ENCODE peak calls at places on chromosome 1, in five cellular contexts. One of them, this sample, is unnamed.

GRCh38 chr1:26579662-26580061 is 50.1 kb downstream of the RPS6KA1 start:
- DNase-seq in A549: no peak
- DNase-seq in HepG2: no peak
- DNase-seq in K562: no peak
- DNase-seq in GM12878: peak; percentile 43
- DNase-seq in this sample: no peak

GRCh38 chr1:222644649-222645005 is 26.7 kb downstream of the MIA3 start:
- DNase-seq in A549: no peak
- DNase-seq in HepG2: no peak
- DNase-seq in K562: no peak
- DNase-seq in GM12878: no peak
- DNase-seq in this sample: no peak

GRCh38 chr1:2374260-2375155 is 16.8 kb downstream of the MORN1 start:
- DNase-seq in A549: no peak
- DNase-seq in HepG2: no peak
- DNase-seq in K562: no peak
- DNase-seq in GM12878: no peak
- DNase-seq in this sample: no peak

GRCh38 chr1:47906009-47906432 is 91.2 kb downstream of the TRABD2B start:
- DNase-seq in A549: no peak
- DNase-seq in HepG2: peak; percentile 75
- DNase-seq in K562: no peak
- DNase-seq in GM12878: no peak
- DNase-seq in this sample: no peak

GRCh38 chr1:232968965-232969364 is 18.6 kb downstream of the NTPCR start:
- DNase-seq in A549: no peak
- DNase-seq in HepG2: no peak
- DNase-seq in K562: no peak
- DNase-seq in GM12878: no peak
- DNase-seq in this sample: peak; percentile 74

GRCh38 chr1:16451868-16452528 is 11.5 kb downstream of the NECAP2 start:
- DNase-seq in A549: no peak
- DNase-seq in HepG2: no peak
- DNase-seq in K562: no peak
- DNase-seq in GM12878: no peak
- DNase-seq in this sample: no peak

GRCh38 chr1:150259758-150260669 is 2.4 kb downstream of the CA14 start:
- DNase-seq in A549: no peak
- DNase-seq in HepG2: peak; percentile 79
- DNase-seq in K562: no peak
- DNase-seq in GM12878: no peak
- DNase-seq in this sample: no peak

GRCh38 chr1:59243544-59243943 is 53.4 kb upstream of the FGGY start:
- DNase-seq in A549: no peak
- DNase-seq in HepG2: no peak
- DNase-seq in K562: no peak
- DNase-seq in GM12878: no peak
- DNase-seq in this sample: no peak

GRCh38 chr1:72869441-72869840 is 587.1 kb upstream of the NEGR1 start:
- DNase-seq in A549: no peak
- DNase-seq in HepG2: no peak
- DNase-seq in K562: no peak
- DNase-seq in GM12878: no peak
- DNase-seq in this sample: no peak

GRCh38 chr1:244207935-244208244 is 156.8 kb downstream of the ZBTB18 start:
- DNase-seq in A549: no peak
- DNase-seq in HepG2: peak; percentile 75
- DNase-seq in K562: no peak
- DNase-seq in GM12878: no peak
- DNase-seq in this sample: peak; percentile 27

GRCh38 chr1:182051938-182052337 is 9.6 kb downstream of the ZNF648 start:
- DNase-seq in A549: no peak
- DNase-seq in HepG2: no peak
- DNase-seq in K562: no peak
- DNase-seq in GM12878: no peak
- DNase-seq in this sample: no peak

GRCh38 chr1:155979525-155980343 is 1.4 kb upstream of the ARHGEF2 start:
- DNase-seq in A549: no peak
- DNase-seq in HepG2: no peak
- DNase-seq in K562: peak; percentile 64
- DNase-seq in GM12878: no peak
- DNase-seq in this sample: no peak

DNA sequence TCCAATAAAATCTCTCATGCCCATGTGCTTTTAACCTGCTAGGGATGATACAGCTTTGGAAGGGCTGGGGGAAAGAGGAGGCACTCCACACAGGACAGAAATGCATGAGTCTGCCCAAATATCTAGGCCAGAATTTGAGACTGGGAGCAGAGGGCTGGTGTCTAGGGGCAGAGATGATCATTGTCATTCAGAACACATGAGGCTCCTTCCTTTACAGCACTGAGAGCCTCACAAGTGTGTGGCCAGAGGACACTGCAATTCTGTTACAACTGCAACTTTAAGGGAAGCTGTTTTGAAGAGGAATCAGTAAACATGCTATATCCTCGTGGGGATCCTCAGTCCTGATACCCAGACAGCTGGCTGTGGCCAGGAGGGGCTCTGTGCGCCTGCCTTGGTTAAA is 541.3 kb downstream of the OMA1 start:
- DNase-seq in A549: no peak
- DNase-seq in HepG2: no peak
- DNase-seq in K562: no peak
- DNase-seq in GM12878: no peak
- DNase-seq in this sample: no peak
- TF ChIP-seq SMC3 in A549: no peak
- TF ChIP-seq SMC3 in HepG2: no peak
- TF ChIP-seq SMC3 in K562: no peak
- TF ChIP-seq SMC3 in GM12878: no peak
- TF ChIP-seq SMC3 in this sample: no peak

GRCh38 chr1:235866913-235867850 is 476 bp upstream of the LYST start:
- DNase-seq in A549: peak; percentile 83
- DNase-seq in HepG2: peak; percentile 82
- DNase-seq in K562: peak; percentile 99
- DNase-seq in GM12878: peak; percentile 87
- DNase-seq in this sample: peak; percentile 90
- TF ChIP-seq POLR2A in A549: peak; percentile 90
- TF ChIP-seq POLR2A in HepG2: peak; percentile 49
- TF ChIP-seq POLR2A in K562: peak; percentile 95
- TF ChIP-seq POLR2A in GM12878: peak; percentile 88
- TF ChIP-seq POLR2A in this sample: peak; percentile 48

GRCh38 chr1:206110820-206111219 is 6.4 kb downstream of the AVPR1B start:
- DNase-seq in A549: no peak
- DNase-seq in HepG2: no peak
- DNase-seq in K562: no peak
- DNase-seq in GM12878: no peak
- DNase-seq in this sample: no peak

GRCh38 chr1:206108635-206109034 is 8.6 kb downstream of the AVPR1B start:
- DNase-seq in A549: no peak
- DNase-seq in HepG2: no peak
- DNase-seq in K562: no peak
- DNase-seq in GM12878: no peak
- DNase-seq in this sample: no peak

GRCh38 chr1:206109718-206110117 is 7.5 kb downstream of the AVPR1B start:
- DNase-seq in A549: no peak
- DNase-seq in HepG2: no peak
- DNase-seq in K562: no peak
- DNase-seq in GM12878: no peak
- DNase-seq in this sample: no peak

GRCh38 chr1:206111528-206111927 is 5.7 kb downstream of the AVPR1B start:
- DNase-seq in A549: no peak
- DNase-seq in HepG2: no peak
- DNase-seq in K562: no peak
- DNase-seq in GM12878: no peak
- DNase-seq in this sample: no peak

DNA sequence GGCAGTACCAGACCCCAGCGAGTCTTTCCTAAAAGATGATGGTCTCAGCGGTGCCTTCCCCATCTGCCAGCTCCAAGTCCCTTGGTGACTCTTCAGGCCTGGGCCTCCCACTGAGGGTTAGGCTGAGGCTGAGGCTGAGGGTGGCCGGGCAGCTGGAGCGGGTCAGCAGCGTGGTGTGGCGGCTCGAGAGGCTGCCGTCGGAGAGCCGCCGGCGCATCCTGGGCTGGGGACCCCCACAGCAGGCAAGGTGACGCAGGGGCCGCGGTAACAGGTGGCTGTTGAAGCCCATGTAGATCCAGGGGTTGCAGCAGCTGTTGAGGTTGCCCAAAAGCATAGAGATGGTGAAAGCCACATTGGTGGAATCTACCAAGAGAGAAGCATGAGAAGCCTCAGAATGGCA is 7.0 kb downstream of the AVPR1B start:
- DNase-seq in A549: no peak
- DNase-seq in HepG2: no peak
- DNase-seq in K562: no peak
- DNase-seq in GM12878: no peak
- DNase-seq in this sample: no peak
- TF ChIP-seq SMC3 in A549: no peak
- TF ChIP-seq SMC3 in HepG2: no peak
- TF ChIP-seq SMC3 in K562: no peak
- TF ChIP-seq SMC3 in GM12878: no peak
- TF ChIP-seq SMC3 in this sample: no peak

DNA sequence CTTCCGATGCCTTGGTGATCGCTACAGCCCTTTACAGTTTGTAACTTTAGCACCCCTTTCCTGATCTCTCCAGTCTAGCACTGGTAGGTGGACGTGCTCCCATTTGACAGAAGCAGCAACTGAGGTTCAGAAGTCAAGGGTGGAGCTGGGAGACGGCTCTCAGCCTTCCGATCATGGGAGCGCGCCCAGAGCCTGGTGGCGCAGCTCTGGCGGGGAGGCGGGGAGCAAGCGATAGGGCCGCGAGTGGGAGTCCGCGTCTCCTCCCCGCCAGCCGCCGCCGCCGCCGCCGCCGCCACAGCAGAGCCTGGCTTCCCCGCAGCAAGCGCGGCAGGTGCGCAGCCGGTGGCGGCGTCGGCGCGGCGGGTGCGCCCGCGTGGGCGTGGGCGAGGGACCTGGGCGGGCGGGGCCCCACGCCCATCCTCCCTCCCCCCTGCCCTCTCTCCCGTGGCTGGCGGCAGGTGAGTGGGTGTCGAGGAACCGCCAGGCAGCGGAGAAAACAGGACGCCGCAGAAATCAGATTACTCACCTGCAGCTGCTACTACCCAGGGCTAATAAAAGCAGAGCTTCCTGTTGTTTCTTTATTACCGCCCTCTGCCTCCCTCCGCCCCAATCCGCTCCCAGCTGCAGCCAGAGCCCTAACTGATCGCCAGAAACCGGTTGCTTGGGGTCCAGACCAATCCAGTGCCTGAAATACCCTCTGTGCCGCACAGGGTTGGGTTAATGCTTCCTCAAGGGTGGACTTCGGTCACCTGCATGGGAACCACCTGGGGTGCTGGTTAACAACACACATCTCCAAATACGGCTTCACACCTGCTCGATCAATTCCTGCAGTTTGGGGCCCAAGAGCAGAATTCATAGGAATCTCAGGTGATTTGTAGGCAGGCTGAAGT is 60.2 kb upstream of the ID3 start:
- DNase-seq in A549: no peak
- DNase-seq in HepG2: no peak
- DNase-seq in K562: peak; percentile 92
- DNase-seq in GM12878: no peak
- DNase-seq in this sample: peak; percentile 13
- TF ChIP-seq POLR2A in A549: no peak
- TF ChIP-seq POLR2A in HepG2: no peak
- TF ChIP-seq POLR2A in K562: no peak
- TF ChIP-seq POLR2A in GM12878: peak; percentile 64
- TF ChIP-seq POLR2A in this sample: no peak

GRCh38 chr1:197905699-197906351 is 3.4 kb downstream of the C1orf53 start:
- DNase-seq in A549: no peak
- DNase-seq in HepG2: no peak
- DNase-seq in K562: no peak
- DNase-seq in GM12878: no peak
- DNase-seq in this sample: no peak
- TF ChIP-seq SMC3 in A549: no peak
- TF ChIP-seq SMC3 in HepG2: no peak
- TF ChIP-seq SMC3 in K562: no peak
- TF ChIP-seq SMC3 in GM12878: no peak
- TF ChIP-seq SMC3 in this sample: no peak

This sample was measured in IMR-90.